ENCODE peak calls at places on chromosomes 6 and 20, in five cellular contexts. K is HCT116, F is SK-N-SH, N is MM.1S, O is GM23338. J is an unnamed sample.
A peak's percentile ranks its signal among the peaks of the same experiment; 100 is the strongest.

GRCh38 chr6:106143582-106144139 is 57.5 kb downstream of the PRDM1 start:
- DNase-seq in K (no peak), N (peak; percentile 3), F (no peak), O (no peak), J (no peak)

GRCh38 chr6:134674562-134674961 is 275.3 kb downstream of the ALDH8A1 start:
- DNase-seq in F (no peak), K (no peak), O (no peak), N (no peak), J (no peak)

GRCh38 chr6:129598244-129599187 is 111.5 kb downstream of the ARHGAP18 start:
- DNase-seq in K (peak; percentile 72), O (peak; percentile 80), F (peak; percentile 21), N (peak; percentile 71), J (peak; percentile 81)

GRCh38 chr6:117484052-117484646 is 1.7 kb downstream of the DCBLD1 start:
- DNase-seq in N (no peak), O (no peak), F (no peak), K (no peak), J (no peak)

GRCh38 chr6:90865513-90865912 is 278.6 kb upstream of the MAP3K7 start:
- DNase-seq in N (no peak), F (no peak), O (no peak), K (no peak), J (no peak)

GRCh38 chr6:24340998-24341934 is 16.6 kb downstream of the DCDC2 start:
- DNase-seq in N (no peak), K (no peak), O (no peak), F (no peak), J (peak; percentile 69)

GRCh38 chr6:110828396-110828795 is 13.1 kb upstream of the CDK19 start:
- DNase-seq in N (no peak), O (no peak), K (no peak), F (no peak), J (peak; percentile 78)

GRCh38 chr6:139985236-139985815 is 610.9 kb upstream of the CITED2 start:
- DNase-seq in O (no peak), F (no peak), K (no peak), N (no peak), J (no peak)

GRCh38 chr6:148374040-148374439 is 31.4 kb downstream of the SASH1 start:
- DNase-seq in K (no peak), F (no peak), N (no peak), O (no peak), J (no peak)

GRCh38 chr20:9294081-9294480 is 220.3 kb upstream of the LAMP5 start:
- DNase-seq in N (no peak), K (no peak), F (no peak), O (no peak), J (peak; percentile 87)

GRCh38 chr20:48669946-48670630 is 157.7 kb downstream of the PREX1 start:
- DNase-seq in K (no peak), N (no peak), F (no peak), O (no peak), J (no peak)

GRCh38 chr6:1263039-1263849 is 48.7 kb upstream of the FOXQ1 start:
- DNase-seq in N (no peak), K (no peak), F (no peak), O (peak; percentile 44), J (peak; percentile 34)

GRCh38 chr6:82612475-82612874 is 248.9 kb downstream of the TPBG start:
- DNase-seq in K (no peak), N (no peak), F (no peak), O (no peak), J (no peak)
- TF ChIP-seq EZH2phosphoT487 in K (no peak), N (no peak), F (no peak), O (no peak), J (no peak)

GRCh38 chr6:75437451-75438185 is 56.0 kb downstream of the FILIP1 start:
- DNase-seq in F (no peak), O (no peak), N (no peak), K (no peak), J (peak; percentile 17)
- H3K4me2 ChIP-seq in F (no peak overlapping the region), O (no peak overlapping the region), N (no peak overlapping the region), K (no peak overlapping the region), J (no peak overlapping the region)

GRCh38 chr6:20409427-20409971 is 7.8 kb downstream of the E2F3 start:
- DNase-seq in O (no peak), N (peak; percentile 75), K (no peak), F (no peak), J (no peak)
- TF ChIP-seq CTCF in O (no peak), N (peak; percentile 19), K (no peak), F (no peak), J (no peak)

DNA sequence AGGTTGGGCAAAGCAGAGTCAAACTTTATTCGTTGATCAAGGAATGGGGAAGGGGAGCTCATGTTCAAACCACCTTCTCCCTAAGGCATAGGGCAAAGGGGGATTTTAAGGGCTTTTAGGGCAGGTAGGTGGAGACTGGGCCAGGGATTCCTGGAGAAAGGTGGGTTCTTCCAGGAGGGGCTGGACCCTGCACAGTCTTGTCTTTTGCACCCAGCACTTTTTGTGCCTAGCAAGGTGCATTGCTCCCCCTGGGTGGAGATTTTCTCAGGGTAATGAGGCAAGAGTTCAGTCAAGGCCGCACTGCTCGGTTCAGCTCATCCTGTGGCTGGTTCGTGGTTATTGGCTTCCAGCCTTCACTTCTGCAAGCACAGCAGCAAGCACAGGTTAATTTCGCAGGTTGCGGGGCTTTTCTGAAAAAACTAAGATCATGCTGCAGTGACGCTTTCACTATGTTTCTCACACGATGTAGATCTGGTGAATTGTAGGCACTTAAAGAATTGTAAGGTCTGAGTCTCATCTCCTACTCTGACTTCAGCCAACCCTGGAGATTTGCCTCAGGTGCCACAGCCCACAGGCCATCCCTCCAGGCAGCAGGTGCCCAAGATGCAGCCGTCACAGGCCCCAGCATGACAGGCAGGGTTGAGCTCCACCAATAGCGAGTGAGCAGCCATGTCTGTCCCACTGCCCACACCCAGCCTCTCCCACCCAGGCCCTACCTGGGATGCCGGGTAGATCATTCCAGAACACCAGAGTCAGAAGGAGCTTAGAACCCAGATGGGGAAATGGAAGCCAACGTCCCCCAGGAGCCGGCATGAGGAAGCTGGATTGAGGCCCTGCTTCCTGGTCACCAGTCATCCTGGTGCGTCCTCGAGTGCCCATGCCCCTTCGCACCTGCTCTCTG is 37.1 kb downstream of the SUN5 start:
- DNase-seq in F (peak; percentile 8), K (no peak), N (no peak), O (no peak), J (no peak)
- TF ChIP-seq EZH2phosphoT487 in F (no peak), K (no peak), N (no peak), O (no peak), J (no peak)

DNA sequence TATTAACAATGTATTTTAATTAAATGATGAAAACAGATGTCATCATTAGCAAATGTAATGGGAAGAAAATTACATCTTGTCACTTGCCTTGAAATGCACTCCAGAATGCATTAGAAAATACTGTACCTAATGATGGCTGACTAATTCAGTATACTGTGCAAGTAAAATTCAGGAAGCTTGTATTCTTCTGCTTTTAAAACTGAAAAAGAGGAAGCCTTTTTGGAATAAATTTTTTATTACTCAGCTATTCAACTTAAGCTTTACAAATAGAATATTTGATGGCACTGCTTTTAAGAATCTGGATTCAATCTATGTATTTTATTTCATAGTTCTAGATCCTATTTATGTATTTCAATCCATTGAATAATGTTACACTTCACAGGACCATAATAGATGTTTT is 195.5 kb downstream of the RIMS1 start:
- DNase-seq in N (no peak), O (no peak), K (no peak), F (no peak), J (no peak)
- H3K4me2 ChIP-seq in N (no peak overlapping the region), O (no peak overlapping the region), K (no peak overlapping the region), F (no peak overlapping the region), J (no peak overlapping the region)

GRCh38 chr6:13413466-13413862 is 73.9 kb downstream of the GFOD1 start:
- DNase-seq in K (no peak), O (no peak), F (no peak), N (no peak), J (no peak)

GRCh38 chr6:13417431-13417830 is 70.0 kb downstream of the GFOD1 start:
- DNase-seq in N (no peak), O (no peak), K (no peak), F (no peak), J (no peak)

GRCh38 chr6:13412639-13413465 is 74.5 kb downstream of the GFOD1 start:
- DNase-seq in O (no peak), K (no peak), F (no peak), N (no peak), J (no peak)

GRCh38 chr6:13413906-13414555 is 73.4 kb downstream of the GFOD1 start:
- DNase-seq in O (no peak), F (peak; percentile 54), K (no peak), N (no peak), J (no peak)

GRCh38 chr6:13415276-13415675 is 72.1 kb downstream of the GFOD1 start:
- DNase-seq in N (no peak), K (no peak), O (no peak), F (no peak), J (no peak)
- TF ChIP-seq CTCF in N (no peak), K (no peak), O (no peak), F (no peak), J (no peak)

GRCh38 chr6:52696418-52696817 is 25.5 kb downstream of the TMEM14A start:
- DNase-seq in O (no peak), F (no peak), N (no peak), K (no peak), J (no peak)
- TF ChIP-seq EZH2phosphoT487 in O (no peak), F (no peak), N (no peak), K (no peak), J (no peak)

GRCh38 chr6:155177369-155177961 is 86.3 kb upstream of the CLDN20 start:
- DNase-seq in K (peak; percentile 61), N (peak; percentile 37), F (peak; percentile 45), O (peak; percentile 90), J (peak; percentile 83)
- H3K4me2 ChIP-seq in K (no peak overlapping the region), N (no peak overlapping the region), F (no peak overlapping the region), O (no peak overlapping the region), J (no peak overlapping the region)